ENCODE peak calls at places on chromosomes 5 and 9, in ten cellular contexts. Q is transverse colon, M is ovary, S is Peyer's patch, D is A549, V is erythroblast, B is GM12891, W is spleen, H is HCT116, O is tibial nerve. T is an unnamed sample.

GRCh38 chr9:16029056-16029615 is 476.3 kb downstream of the CCDC171 start:
- DNase-seq in Q (no peak), M (no peak), S (no peak), D (no peak), V (no peak), B (no peak), W (no peak), H (no peak), O (no peak), T (no peak)

GRCh38 chr5:122346897-122347581 is 35.0 kb downstream of the SNCAIP start:
- DNase-seq in Q (no peak), M (no peak), S (no peak), D (no peak), V (no peak), B (no peak), W (no peak), H (no peak), O (no peak), T (no peak)

GRCh38 chr9:4615251-4615650 is 46.8 kb upstream of the PLPP6 start:
- DNase-seq in Q (no peak), M (no peak), S (no peak), D (no peak), V (no peak), B (no peak), W (no peak), H (no peak), O (peak), T (no peak)

GRCh38 chr9:89801723-89802680 is 197.2 kb downstream of the GADD45G start:
- DNase-seq in Q (no peak), M (peak), S (no peak), D (no peak), V (no peak), B (no peak), W (no peak), H (no peak), O (no peak), T (no peak)

GRCh38 chr9:99807276-99807852 is 14.3 kb upstream of the NR4A3 start:
- DNase-seq in Q (peak), M (peak), S (peak), D (peak), V (peak), B (no peak), W (peak), H (no peak), O (peak), T (peak)

GRCh38 chr5:139390639-139391569 is 1.2 kb upstream of the MZB1 start:
- DNase-seq in Q (no peak), M (no peak), S (no peak), D (no peak), V (no peak), B (no peak), W (no peak), H (no peak), O (no peak), T (no peak)

GRCh38 chr5:146400206-146400605 is 46.9 kb upstream of the TCERG1 start:
- DNase-seq in Q (no peak), M (no peak), S (no peak), D (no peak), V (no peak), B (no peak), W (no peak), H (no peak), O (no peak), T (no peak)

GRCh38 chr9:36284226-36284625 is 26.0 kb upstream of the GNE start:
- DNase-seq in Q (no peak), M (no peak), S (no peak), D (no peak), V (no peak), B (no peak), W (no peak), H (no peak), O (no peak), T (no peak)

GRCh38 chr9:97359147-97359546 is 51.7 kb downstream of the CCDC180 start:
- DNase-seq in Q (peak), M (no peak), S (no peak), D (no peak), V (no peak), B (no peak), W (no peak), H (no peak), O (no peak), T (no peak)

GRCh38 chr9:121242219-121242954 is 25.6 kb upstream of the GSN start:
- DNase-seq in Q (no peak), M (no peak), S (no peak), D (no peak), V (no peak), B (no peak), W (no peak), H (no peak), O (no peak), T (no peak)

GRCh38 chr9:115006660-115007059 is 76.3 kb upstream of the TNFSF8 start:
- DNase-seq in Q (no peak), M (no peak), S (no peak), D (no peak), V (no peak), B (no peak), W (no peak), H (no peak), O (no peak), T (no peak)

GRCh38 chr5:180718810-180719453 is 20.9 kb downstream of the OR2Y1 start:
- DNase-seq in Q (peak), M (no peak), S (no peak), D (peak), V (peak), B (no peak), W (no peak), H (peak), O (peak), T (peak)

GRCh38 chr5:126814721-126815404 is 37.9 kb downstream of the LMNB1 start:
- DNase-seq in Q (no peak), M (no peak), S (no peak), D (no peak), V (peak), B (no peak), W (no peak), H (no peak), O (no peak), T (no peak)

GRCh38 chr5:163561339-163561738 is 55.9 kb downstream of the MAT2B start:
- DNase-seq in Q (no peak), M (no peak), S (no peak), D (no peak), V (no peak), B (no peak), W (no peak), H (no peak), O (no peak), T (no peak)

GRCh38 chr9:110429453-110429852 is 91.8 kb upstream of the TXNDC8 start:
- DNase-seq in Q (no peak), M (no peak), S (no peak), D (no peak), V (peak), B (no peak), W (no peak), H (no peak), O (no peak), T (no peak)

GRCh38 chr9:118961857-118962256 is 407.4 kb downstream of the BRINP1 start:
- DNase-seq in Q (no peak), M (no peak), S (no peak), D (peak), V (no peak), B (no peak), W (no peak), H (no peak), O (no peak), T (peak)

GRCh38 chr5:158676642-158677489 is 422.9 kb downstream of the EBF1 start:
- DNase-seq in Q (peak), M (no peak), S (peak), D (no peak), V (no peak), B (no peak), W (peak), H (no peak), O (no peak), T (no peak)

GRCh38 chr5:74575741-74576538 is 64.6 kb downstream of the ENC1 start:
- DNase-seq in Q (no peak), M (no peak), S (no peak), D (peak), V (no peak), B (no peak), W (no peak), H (no peak), O (no peak), T (peak)

GRCh38 chr9:78856144-78856543 is 559.2 kb downstream of the PSAT1 start:
- DNase-seq in Q (no peak), M (no peak), S (no peak), D (no peak), V (no peak), B (no peak), W (no peak), H (no peak), O (no peak), T (peak)

GRCh38 chr5:65837139-65837538 is 89.2 kb upstream of the ERBIN start:
- DNase-seq in Q (no peak), M (no peak), S (no peak), D (no peak), V (no peak), B (no peak), W (no peak), H (no peak), O (no peak), T (peak)

GRCh38 chr9:76999261-76999660 is 20.2 kb upstream of the FOXB2 start:
- DNase-seq in Q (no peak), M (no peak), S (no peak), D (no peak), V (no peak), B (no peak), W (no peak), H (no peak), O (no peak), T (no peak)

GRCh38 chr5:21802869-21803490 is 1050.2 kb downstream of the CDH12 start:
- DNase-seq in Q (no peak), M (no peak), S (no peak), D (peak), V (peak), B (no peak), W (no peak), H (no peak), O (no peak), T (no peak)

GRCh38 chr5:158466196-158466595 is 607.3 kb upstream of the CLINT1 start:
- DNase-seq in Q (no peak), M (no peak), S (no peak), D (no peak), V (no peak), B (no peak), W (no peak), H (no peak), O (no peak), T (no peak)

GRCh38 chr5:88188458-88189132 is 80.0 kb downstream of the TMEM161B start:
- DNase-seq in Q (no peak), M (no peak), S (no peak), D (no peak), V (peak), B (no peak), W (no peak), H (peak), O (no peak), T (no peak)

GRCh38 chr5:33330416-33330815 is 110.3 kb upstream of the TARS1 start:
- DNase-seq in Q (no peak), M (no peak), S (no peak), D (no peak), V (no peak), B (no peak), W (no peak), H (no peak), O (no peak), T (no peak)

GRCh38 chr9:124270504-124271335 is 13.0 kb downstream of the NEK6 start:
- DNase-seq in Q (peak), M (no peak), S (peak), D (no peak), V (no peak), B (no peak), W (no peak), H (no peak), O (peak), T (no peak)
- TF ChIP-seq POLR2A in Q (no peak), M (no peak), S (no peak), D (no peak), V (no peak), B (no peak), W (no peak), H (no peak), O (no peak), T (no peak)

DNA sequence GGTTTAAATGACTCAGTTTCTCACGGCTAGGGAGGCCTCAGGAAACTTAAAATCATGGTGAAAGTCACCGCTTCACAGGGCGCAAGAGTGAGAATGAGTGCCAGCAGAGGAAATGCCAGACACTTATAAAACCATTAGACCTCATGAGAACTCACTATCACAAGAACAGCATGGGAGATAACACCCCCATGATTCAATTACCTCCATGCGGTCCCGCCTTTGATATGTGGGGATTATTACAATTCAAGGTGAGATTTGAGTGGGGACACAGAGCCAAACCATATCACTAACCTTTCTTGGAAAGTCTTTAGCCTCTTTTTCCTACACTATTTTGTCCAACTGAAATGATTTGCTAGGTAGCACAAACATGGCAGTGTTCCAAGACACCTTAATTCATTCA is 533.9 kb upstream of the NUDT12 start:
- DNase-seq in Q (no peak), M (no peak), S (no peak), D (no peak), V (no peak), B (no peak), W (no peak), H (no peak), O (no peak), T (no peak)
- TF ChIP-seq POLR2A in Q (no peak), M (no peak), S (no peak), D (no peak), V (no peak), B (no peak), W (no peak), H (no peak), O (no peak), T (no peak)

GRCh38 chr5:97496037-97496436 is 313.0 kb upstream of the RIOK2 start:
- DNase-seq in Q (no peak), M (no peak), S (no peak), D (no peak), V (no peak), B (no peak), W (no peak), H (no peak), O (no peak), T (no peak)
- TF ChIP-seq POLR2A in Q (no peak), M (no peak), S (no peak), D (no peak), V (no peak), B (no peak), W (no peak), H (no peak), O (no peak), T (no peak)

GRCh38 chr5:14579246-14579645 is 2.3 kb upstream of the OTULINL start:
- DNase-seq in Q (no peak), M (no peak), S (no peak), D (no peak), V (no peak), B (no peak), W (no peak), H (no peak), O (no peak), T (no peak)

GRCh38 chr5:14581891-14582796 is 552 bp downstream of the OTULINL start:
- DNase-seq in Q (peak), M (peak), S (peak), D (peak), V (peak), B (peak), W (peak), H (peak), O (peak), T (no peak)

GRCh38 chr5:14582797-14583137 is 1.2 kb downstream of the OTULINL start:
- DNase-seq in Q (no peak), M (no peak), S (no peak), D (no peak), V (no peak), B (no peak), W (peak), H (no peak), O (no peak), T (no peak)

GRCh38 chr5:14580037-14581034 is 1.3 kb upstream of the OTULINL start:
- DNase-seq in Q (peak), M (no peak), S (peak), D (no peak), V (no peak), B (no peak), W (no peak), H (no peak), O (no peak), T (no peak)

DNA sequence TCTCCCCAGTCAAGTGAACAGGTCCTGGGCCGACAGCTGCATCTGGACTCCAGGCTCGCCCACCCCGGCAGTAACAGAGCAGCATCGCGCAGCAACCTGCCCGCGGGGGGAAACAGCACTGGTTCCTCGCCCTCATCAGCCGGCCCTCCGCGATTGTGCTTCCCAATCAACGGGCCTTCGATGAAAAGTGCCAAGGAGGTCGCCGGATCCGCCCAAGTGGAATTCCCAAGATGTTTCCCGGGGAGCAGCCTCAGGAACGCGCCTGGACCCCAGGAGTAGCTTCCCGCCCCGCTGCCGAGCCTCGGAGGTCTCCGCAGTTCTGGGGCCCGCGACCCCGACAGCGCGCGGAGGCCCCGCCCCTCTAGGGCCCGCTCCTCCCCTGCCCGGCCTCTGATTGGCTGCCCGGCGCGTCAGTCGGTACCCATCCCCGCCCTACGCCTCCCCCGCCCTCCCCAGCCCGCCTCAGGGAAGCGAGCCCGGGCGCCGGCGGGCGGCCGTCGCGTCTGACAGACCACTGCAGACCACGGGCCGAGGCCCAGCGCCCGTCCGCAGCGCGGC is at the start of gene OTULINL:
- DNase-seq in Q (peak), M (peak), S (peak), D (peak), V (peak), B (peak), W (peak), H (peak), O (peak), T (peak)
- TF ChIP-seq POLR2A in Q (peak), M (no peak), S (peak), D (no peak), V (no peak), B (no peak), W (no peak), H (no peak), O (no peak), T (no peak)

GRCh38 chr5:147509710-147510651 is at the start of gene DPYSL3:
- DNase-seq in Q (peak), M (peak), S (peak), D (peak), V (no peak), B (no peak), W (peak), H (peak), O (peak), T (peak)
- TF ChIP-seq POLR2A in Q (peak), M (peak), S (no peak), D (peak), V (no peak), B (no peak), W (peak), H (no peak), O (no peak), T (peak)

DNA sequence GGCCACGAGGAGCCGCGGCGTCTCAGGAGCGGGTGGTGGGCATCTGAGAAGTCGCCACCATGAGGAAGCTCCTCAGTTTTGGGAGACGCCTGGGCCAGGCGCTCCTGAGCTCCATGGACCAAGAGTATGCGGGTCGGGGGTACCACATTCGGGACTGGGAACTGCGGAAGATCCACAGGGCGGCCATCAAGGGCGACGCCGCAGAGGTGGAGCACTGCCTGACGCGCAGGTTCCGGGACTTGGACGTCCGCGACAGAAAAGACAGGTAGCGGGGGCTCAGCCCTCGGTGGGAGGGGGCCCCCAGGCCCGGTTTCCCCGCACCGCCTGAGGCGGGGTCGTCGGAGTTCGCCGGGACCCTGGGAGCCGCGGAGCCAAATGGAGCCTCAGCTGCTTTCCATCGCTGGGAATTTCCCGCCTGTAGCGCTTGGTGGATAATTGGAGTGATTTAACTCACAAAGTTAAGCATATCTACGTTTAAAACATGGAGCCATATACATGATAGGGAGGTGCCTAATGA is 438 bp downstream of the ANKRD18B start:
- DNase-seq in Q (no peak), M (no peak), S (no peak), D (no peak), V (peak), B (no peak), W (peak), H (no peak), O (no peak), T (no peak)
- TF ChIP-seq POLR2A in Q (no peak), M (no peak), S (no peak), D (peak), V (no peak), B (no peak), W (no peak), H (no peak), O (no peak), T (no peak)

GRCh38 chr5:98774192-98775046 is 956 bp downstream of the RGMB start:
- DNase-seq in Q (peak), M (peak), S (peak), D (peak), V (peak), B (peak), W (peak), H (no peak), O (peak), T (no peak)
- TF ChIP-seq POLR2A in Q (peak), M (no peak), S (peak), D (no peak), V (no peak), B (no peak), W (peak), H (no peak), O (no peak), T (peak)